ENCODE peak calls at places on chromosomes 12 and 14, in seven cellular contexts. U is T-helper 17 cell, T is prostate gland, Z is K562, X is PC-3, I is body of pancreas, P is psoas muscle. H is an unnamed sample.

GRCh38 chr12:57519758-57520007 is 631 bp downstream of the DDIT3 start:
- DNase-seq in X (no peak), T (no peak), Z (no peak), P (no peak), U (no peak), I (no peak), H (no peak)

GRCh38 chr14:91957876-91958313 is 10.4 kb upstream of the FBLN5 start:
- DNase-seq in I (no peak), P (no peak), X (no peak), T (no peak), Z (no peak), U (no peak), H (no peak)

GRCh38 chr12:496736-497135 is 37.0 kb downstream of the B4GALNT3 start:
- DNase-seq in T (no peak), Z (no peak), X (no peak), P (no peak), I (no peak), U (no peak), H (peak; percentile 14)

GRCh38 chr12:114209852-114210251 is 196.1 kb downstream of the TBX5 start:
- DNase-seq in Z (no peak), X (no peak), U (no peak), P (no peak), T (no peak), I (no peak), H (no peak)

GRCh38 chr12:50764861-50765324 is 992 bp downstream of the ATF1 start:
- DNase-seq in P (no peak), Z (peak; percentile 49), I (peak; percentile 37), U (peak; percentile 28), T (no peak), X (peak; percentile 45), H (no peak)

GRCh38 chr12:90978117-90978770 is 23.3 kb upstream of the CCER1 start:
- DNase-seq in Z (peak; percentile 25), T (no peak), X (peak; percentile 81), U (no peak), I (no peak), P (no peak), H (no peak)

GRCh38 chr12:70040141-70040540 is 203.1 kb upstream of the CNOT2 start:
- DNase-seq in P (no peak), U (no peak), X (no peak), I (no peak), T (no peak), Z (no peak), H (no peak)

GRCh38 chr12:101117842-101118241 is 92.2 kb downstream of the SLC5A8 start:
- DNase-seq in U (no peak), T (no peak), I (no peak), P (no peak), X (no peak), Z (no peak), H (no peak)

GRCh38 chr14:58641509-58641908 is 3.7 kb downstream of the DACT1 start:
- DNase-seq in U (no peak), I (no peak), X (peak; percentile 45), T (no peak), Z (no peak), P (no peak), H (no peak)

GRCh38 chr12:119758236-119758635 is 90.3 kb downstream of the PRKAB1 start:
- DNase-seq in P (no peak), T (no peak), I (no peak), X (no peak), Z (no peak), U (no peak), H (no peak)

GRCh38 chr12:69405466-69405865 is 45.9 kb downstream of the YEATS4 start:
- DNase-seq in I (no peak), Z (no peak), P (no peak), U (no peak), X (peak; percentile 94), T (no peak), H (no peak)

GRCh38 chr12:129202109-129202814 is 349.0 kb downstream of the GLT1D1 start:
- DNase-seq in T (no peak), U (no peak), P (no peak), Z (peak; percentile 3), X (no peak), I (no peak), H (no peak)

GRCh38 chr14:83463500-83464098 is 1929.9 kb upstream of the SEL1L start:
- DNase-seq in Z (peak; percentile 23), I (peak; percentile 49), U (no peak), X (peak; percentile 46), P (no peak), T (peak; percentile 15), H (peak; percentile 29)

GRCh38 chr12:115320967-115321366 is 637.0 kb upstream of the TBX3 start:
- DNase-seq in T (no peak), I (no peak), Z (no peak), P (peak; percentile 71), U (no peak), X (no peak), H (no peak)

GRCh38 chr12:21248679-21249078 is 86.0 kb downstream of the SLCO1A2 start:
- DNase-seq in I (no peak), P (no peak), U (no peak), T (no peak), X (peak; percentile 39), Z (no peak), H (no peak)

DNA sequence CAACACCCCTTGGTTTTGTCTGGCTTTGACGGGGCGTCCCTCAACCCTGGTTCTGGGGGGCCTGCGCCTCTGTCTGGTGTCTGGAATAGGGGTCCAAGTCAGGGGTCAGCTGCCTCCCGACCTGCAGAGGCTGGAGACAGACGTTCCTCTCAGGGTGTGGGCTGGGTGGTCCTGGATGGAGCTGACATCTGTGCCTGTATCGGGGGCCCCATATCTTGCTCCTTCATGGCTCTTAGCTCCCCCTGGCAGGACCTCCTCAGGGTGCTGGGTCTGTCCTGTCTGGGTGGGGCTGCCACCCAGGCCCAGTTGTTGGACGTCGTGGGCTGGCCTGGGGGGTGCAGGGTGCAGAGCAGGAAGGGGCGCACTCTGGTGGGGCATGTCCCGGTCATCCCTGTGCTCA is 374.8 kb downstream of the TMEM121 start:
- DNase-seq in Z (no peak), X (no peak), U (no peak), P (no peak), I (no peak), T (no peak), H (no peak)
- H3K9me3 ChIP-seq in Z (no peaks in the 10 kb centered on the region), X (no peaks in the 10 kb centered on the region), U (no peaks in the 10 kb centered on the region), P (no peaks in the 10 kb centered on the region), I (no peaks in the 10 kb centered on the region), T (no peaks in the 10 kb centered on the region), H (no peaks in the 10 kb centered on the region)

GRCh38 chr12:53754633-53755261 is 3.0 kb upstream of the CISTR start:
- DNase-seq in U (no peak), T (no peak), X (peak; percentile 46), P (no peak), I (no peak), Z (no peak), H (peak; percentile 33)

GRCh38 chr12:53757095-53757770 is 5.5 kb upstream of the CISTR start:
- DNase-seq in X (peak; percentile 80), I (peak; percentile 90), U (peak; percentile 65), P (peak; percentile 89), T (peak; percentile 50), Z (peak; percentile 81), H (peak; percentile 85)

GRCh38 chr12:53754196-53754595 is 2.4 kb upstream of the CISTR start:
- DNase-seq in U (no peak), Z (no peak), I (no peak), P (no peak), X (no peak), T (no peak), H (no peak)

GRCh38 chr12:53756300-53757094 is 4.7 kb upstream of the CISTR start:
- DNase-seq in P (no peak), I (no peak), U (no peak), Z (no peak), X (no peak), T (no peak), H (no peak)

DNA sequence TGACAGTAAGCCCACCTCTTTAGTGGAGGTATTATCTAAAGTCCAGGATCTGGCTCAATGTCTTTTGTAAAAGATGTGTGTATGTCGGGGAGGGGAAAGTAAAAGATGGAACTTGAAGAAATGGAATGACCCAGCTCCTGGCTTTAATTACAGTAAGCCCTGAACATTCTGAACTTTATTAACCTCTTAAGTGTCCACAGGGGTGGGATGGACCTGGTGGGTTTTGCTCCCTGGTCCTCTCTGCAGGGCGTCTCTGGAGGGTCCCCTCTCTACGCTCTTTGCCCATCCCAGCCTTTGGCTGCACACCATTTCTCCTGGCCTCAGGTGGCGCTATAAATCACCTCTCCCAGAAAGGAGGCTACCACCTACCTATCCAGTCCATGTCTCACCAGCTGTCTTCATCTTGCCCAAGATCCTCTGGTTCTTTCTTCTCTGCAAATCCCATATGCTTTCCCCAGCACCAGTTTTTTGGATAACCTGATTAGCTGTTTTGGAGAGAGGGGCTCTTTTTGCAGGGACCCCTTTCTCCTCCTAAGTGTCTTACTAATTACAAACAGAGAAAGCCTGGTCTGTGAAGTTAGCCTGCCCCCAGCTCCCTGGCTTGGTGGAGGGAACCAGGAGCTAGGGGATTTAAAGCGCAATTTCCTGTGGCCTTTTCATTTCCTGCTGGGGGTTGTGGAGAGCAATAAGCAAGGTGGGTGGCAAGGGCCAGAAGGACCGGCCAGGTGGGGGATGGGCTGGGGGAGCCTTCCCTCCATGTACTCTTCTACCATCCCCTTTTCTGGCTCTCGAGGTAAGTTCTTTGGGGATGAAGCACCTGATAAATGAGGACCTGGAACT is 3.9 kb upstream of the CISTR start:
- DNase-seq in I (no peak), U (no peak), Z (no peak), P (no peak), X (no peak), T (no peak), H (no peak)
- H3K9me3 ChIP-seq in I (no peaks in the 10 kb centered on the region), U (no peaks in the 10 kb centered on the region), Z (no peaks in the 10 kb centered on the region), P (no peaks in the 10 kb centered on the region), X (no peaks in the 10 kb centered on the region), T (no peaks in the 10 kb centered on the region), H (no peaks in the 10 kb centered on the region)

DNA sequence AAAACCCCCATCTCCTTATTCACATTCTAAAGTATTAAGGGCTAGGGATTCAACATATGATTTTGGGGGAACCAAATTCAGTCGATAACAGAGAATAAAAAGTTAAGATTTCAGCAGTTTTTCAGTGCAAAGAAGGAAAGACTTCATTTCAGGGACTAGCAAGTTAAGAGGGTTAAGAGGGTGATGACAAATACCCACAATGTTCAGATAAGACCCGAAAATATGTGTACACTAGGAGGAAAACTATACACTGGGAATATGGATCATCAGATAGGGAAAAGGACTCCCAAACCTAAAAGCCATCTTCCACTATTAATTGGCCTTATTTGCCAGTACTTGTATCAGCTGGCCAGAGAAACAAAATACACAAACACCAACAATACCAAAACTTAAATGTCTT is 824.2 kb downstream of the SLC16A7 start:
- DNase-seq in Z (no peak), X (no peak), U (no peak), P (no peak), I (no peak), T (no peak), H (no peak)
- H3K9me3 ChIP-seq in Z (peaks cover 2% of the 10 kb centered on the region), X (peaks cover 17% of the 10 kb centered on the region), U (no peaks in the 10 kb centered on the region), P (peaks cover 7% of the 10 kb centered on the region), I (no peaks in the 10 kb centered on the region), T (no peaks in the 10 kb centered on the region), H (no peaks in the 10 kb centered on the region)

GRCh38 chr14:100810435-100810834 is 15.5 kb upstream of the MEG3 start:
- DNase-seq in T (no peak), Z (no peak), U (no peak), I (no peak), X (no peak), P (no peak), H (no peak)

GRCh38 chr14:100816286-100816949 is 9.5 kb upstream of the MEG3 start:
- DNase-seq in P (peak; percentile 16), I (no peak), T (no peak), U (no peak), X (no peak), Z (no peak), H (no peak)

GRCh38 chr14:100815478-100816285 is 10.2 kb upstream of the MEG3 start:
- DNase-seq in I (no peak), X (no peak), T (no peak), U (no peak), P (peak; percentile 13), Z (no peak), H (no peak)

GRCh38 chr14:100810861-100811461 is 15.0 kb upstream of the MEG3 start:
- DNase-seq in T (no peak), P (no peak), U (no peak), X (peak; percentile 3), Z (no peak), I (no peak), H (no peak)

GRCh38 chr14:100813291-100813690 is 12.6 kb upstream of the MEG3 start:
- DNase-seq in P (peak; percentile 10), Z (no peak), T (no peak), X (no peak), U (no peak), I (no peak), H (no peak)
- H3K9me3 ChIP-seq in P (no peaks in the 10 kb centered on the region), Z (peaks cover 19% of the 10 kb centered on the region), T (no peaks in the 10 kb centered on the region), X (peaks cover 8% of the 10 kb centered on the region), U (no peaks in the 10 kb centered on the region), I (no peaks in the 10 kb centered on the region), H (peaks cover 38% of the 10 kb centered on the region)